ENCODE peak calls at places on chromosomes 13 and 19, in four cellular contexts. U is transverse colon, J is GM12878, C is vagina. V is an unnamed sample. For H3K27me3, the result is how much of the 10 kb centered on the place peaks cover.

GRCh38 chr13:106104281-106104901 is 431.1 kb downstream of the EFNB2 start:
- DNase-seq in C (no peak), U (no peak), J (no peak), V (no peak)

GRCh38 chr13:98274921-98275487 is 97.9 kb upstream of the RNF113B start:
- DNase-seq in C (no peak), U (no peak), J (no peak), V (no peak)

GRCh38 chr13:22592515-22592914 is 588.3 kb upstream of the SGCG start:
- DNase-seq in U (no peak), C (no peak), J (no peak), V (no peak)

GRCh38 chr19:940591-941291 is 14.9 kb downstream of the ARID3A start:
- DNase-seq in C (no peak), U (peak), J (no peak), V (peak)

GRCh38 chr13:86681223-86681622 is 882.0 kb upstream of the SLITRK6 start:
- DNase-seq in U (no peak), J (no peak), C (no peak), V (no peak)

GRCh38 chr13:113152894-113153809 is 5.3 kb upstream of the PROZ start:
- DNase-seq in C (peak), U (peak), J (no peak), V (peak)

GRCh38 chr19:38917921-38918491 is 6.0 kb upstream of the CCER2 start:
- DNase-seq in U (no peak), C (no peak), J (no peak), V (peak)

GRCh38 chr19:49808762-49809154 is 4.3 kb downstream of the FUZ start:
- DNase-seq in U (peak), C (no peak), J (no peak), V (peak)

GRCh38 chr13:24071016-24071415 is 89.5 kb upstream of the SPATA13 start:
- DNase-seq in J (no peak), U (no peak), C (no peak), V (no peak)

GRCh38 chr13:76758738-76759137 is 127.5 kb downstream of the KCTD12 start:
- DNase-seq in C (no peak), U (no peak), J (no peak), V (no peak)

GRCh38 chr13:77737583-77738200 is 40.2 kb downstream of the SLAIN1 start:
- DNase-seq in C (no peak), U (no peak), J (no peak), V (no peak)

GRCh38 chr19:7099597-7099921 is 30.1 kb downstream of the ZNF557 start:
- DNase-seq in U (no peak), C (no peak), J (no peak), V (no peak)

GRCh38 chr19:27705896-27706295 is 1507.1 kb downstream of the UQCRFS1 start:
- DNase-seq in U (no peak), C (no peak), J (no peak), V (no peak)

GRCh38 chr13:75705395-75705794 is 69.3 kb downstream of the LMO7 start:
- DNase-seq in U (no peak), J (no peak), C (no peak), V (no peak)

GRCh38 chr13:66780814-66781213 is 449.3 kb downstream of the PCDH9 start:
- DNase-seq in U (no peak), J (no peak), C (no peak), V (no peak)

GRCh38 chr13:42707003-42707402 is 74.4 kb upstream of the FAM216B start:
- DNase-seq in C (no peak), U (no peak), J (no peak), V (no peak)

GRCh38 chr19:46963093-46963734 is 56.4 kb upstream of the NPAS1 start:
- DNase-seq in U (no peak), J (no peak), C (no peak), V (no peak)

GRCh38 chr19:50514346-50515167 is 844 bp upstream of the ASPDH start:
- DNase-seq in J (no peak), U (no peak), C (no peak), V (peak)

GRCh38 chr19:41994521-41994971 is 516 bp upstream of the ATP1A3 start:
- DNase-seq in J (no peak), U (no peak), C (no peak), V (no peak)

GRCh38 chr19:35179830-35180229 is 25.3 kb downstream of the FXYD5 start:
- DNase-seq in J (no peak), U (no peak), C (no peak), V (no peak)

GRCh38 chr13:50386527-50387123 is 371.4 kb downstream of the KCNRG start:
- DNase-seq in J (no peak), U (no peak), C (no peak), V (no peak)

GRCh38 chr19:35098413-35099049 is 17.1 kb upstream of the FXYD3 start:
- DNase-seq in J (no peak), C (no peak), U (no peak), V (no peak)

GRCh38 chr13:71880753-71881541 is 13.9 kb upstream of the DACH1 start:
- DNase-seq in U (no peak), J (no peak), C (no peak), V (no peak)

GRCh38 chr19:12365094-12365371 is 450 bp downstream of the ZNF442 start:
- DNase-seq in U (peak), C (no peak), J (no peak), V (no peak)

GRCh38 chr13:52025475-52026245 is 1.2 kb downstream of the UTP14C start:
- DNase-seq in J (no peak), C (no peak), U (no peak), V (no peak)

GRCh38 chr13:77952276-77952675 is 33.6 kb upstream of the EDNRB start:
- DNase-seq in J (no peak), C (no peak), U (no peak), V (no peak)

GRCh38 chr19:7772752-7773291 is 9.8 kb downstream of the CLEC4M start:
- DNase-seq in U (no peak), J (peak), C (no peak), V (no peak)

DNA sequence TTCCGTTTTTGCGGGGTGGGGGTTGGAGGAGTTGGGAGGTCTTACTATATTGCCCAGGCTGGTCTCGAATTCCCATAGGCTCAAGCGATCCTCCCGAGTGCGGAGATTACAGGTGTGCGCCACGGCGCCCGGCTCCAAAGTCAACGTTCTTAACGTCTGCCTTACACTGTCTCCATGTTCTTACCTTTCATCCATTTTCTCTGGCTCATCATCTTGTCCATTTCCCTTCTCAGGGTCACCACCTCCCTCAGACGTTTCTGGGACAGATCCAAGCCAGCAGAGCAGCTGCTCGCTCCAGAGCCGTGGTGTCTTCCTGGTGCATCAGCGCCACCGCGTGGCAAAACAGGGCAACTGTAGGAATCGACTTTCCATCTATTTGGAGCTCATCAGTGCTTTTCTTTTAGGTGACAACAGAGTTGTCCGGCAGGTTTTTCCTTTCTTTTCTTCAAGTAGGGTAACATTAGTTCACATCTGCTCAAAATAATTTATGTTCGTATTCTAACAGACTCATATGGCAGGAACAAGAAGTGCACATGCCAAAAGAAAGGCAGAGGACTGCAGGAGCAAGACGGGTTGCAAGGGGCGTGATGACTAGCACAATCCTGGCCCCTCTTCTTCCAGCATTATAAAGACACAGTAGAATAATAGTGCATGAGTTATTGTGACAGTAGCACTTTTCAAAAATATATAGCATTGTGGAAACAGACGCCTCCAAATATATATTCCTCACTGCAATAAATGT is 103.1 kb upstream of the ABCC4 start:
- DNase-seq in J (peak), U (peak), C (no peak), V (peak)
- H3K4me3 ChIP-seq in J (peak), U (peak), C (peak), V (peak)

GRCh38 chr13:101767096-101767495 is 314.6 kb downstream of the ITGBL1 start:
- DNase-seq in U (no peak), J (no peak), C (no peak), V (no peak)
- H3K27me3 ChIP-seq in U (under half), J (under half), C (under half), V (under half)

DNA sequence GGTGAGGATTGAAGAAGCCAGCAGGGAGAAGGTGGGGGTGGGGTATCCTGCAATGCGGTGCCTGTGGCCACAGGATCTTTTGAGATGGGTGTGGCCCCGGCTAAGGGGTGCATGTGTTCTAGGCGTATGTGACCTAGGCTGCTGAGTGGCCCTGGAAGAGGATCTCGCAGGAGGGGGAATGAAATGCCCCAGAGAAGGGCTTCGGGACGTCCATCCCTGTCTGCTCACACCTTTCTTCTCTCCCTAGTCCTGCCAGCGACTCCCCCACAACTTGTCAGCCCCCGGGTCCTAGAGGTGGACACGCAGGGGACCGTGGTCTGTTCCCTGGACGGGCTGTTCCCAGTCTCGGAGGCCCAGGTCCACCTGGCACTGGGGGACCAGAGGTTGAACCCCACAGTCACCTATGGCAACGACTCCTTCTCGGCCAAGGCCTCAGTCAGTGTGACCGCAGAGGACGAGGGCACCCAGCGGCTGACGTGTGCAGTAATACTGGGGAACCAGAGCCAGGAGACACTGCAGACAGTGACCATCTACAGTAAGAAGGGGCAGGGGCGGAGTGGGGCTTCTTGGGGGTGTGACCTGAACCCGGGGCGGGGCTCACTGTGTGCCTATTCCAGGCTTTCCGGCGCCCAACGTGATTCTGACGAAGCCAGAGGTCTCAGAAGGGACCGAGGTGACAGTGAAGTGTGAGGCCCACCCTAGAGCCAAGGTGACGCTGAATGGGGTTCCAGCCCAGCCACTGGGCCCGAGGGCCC is 2.8 kb upstream of the ICAM4 start:
- DNase-seq in J (no peak), U (no peak), C (no peak), V (no peak)
- TF ChIP-seq POLR2AphosphoS5 in J (peak), U (no peak), C (no peak), V (peak)

GRCh38 chr19:2330255-2330631 is 1.8 kb downstream of the SPPL2B start:
- DNase-seq in U (no peak), C (no peak), J (no peak), V (no peak)

GRCh38 chr19:2330632-2331284 is 2.3 kb downstream of the SPPL2B start:
- DNase-seq in J (no peak), C (no peak), U (peak), V (no peak)

GRCh38 chr19:2333027-2333806 is 4.7 kb downstream of the SPPL2B start:
- DNase-seq in J (no peak), U (peak), C (no peak), V (peak)

GRCh38 chr19:2332341-2333026 is 4.0 kb downstream of the SPPL2B start:
- DNase-seq in C (no peak), J (peak), U (peak), V (peak)

GRCh38 chr19:2331601-2332246 is 3.2 kb downstream of the SPPL2B start:
- DNase-seq in U (no peak), C (no peak), J (no peak), V (no peak)
- H3K4me3 ChIP-seq in U (no peak), C (no peak), J (peak), V (no peak)

GRCh38 chr19:40608957-40609356 is 7.8 kb downstream of the LTBP4 start:
- DNase-seq in C (no peak), U (no peak), J (no peak), V (no peak)
- H3K27me3 ChIP-seq in C (under half), U (under half), J (under half), V (half or more)

DNA sequence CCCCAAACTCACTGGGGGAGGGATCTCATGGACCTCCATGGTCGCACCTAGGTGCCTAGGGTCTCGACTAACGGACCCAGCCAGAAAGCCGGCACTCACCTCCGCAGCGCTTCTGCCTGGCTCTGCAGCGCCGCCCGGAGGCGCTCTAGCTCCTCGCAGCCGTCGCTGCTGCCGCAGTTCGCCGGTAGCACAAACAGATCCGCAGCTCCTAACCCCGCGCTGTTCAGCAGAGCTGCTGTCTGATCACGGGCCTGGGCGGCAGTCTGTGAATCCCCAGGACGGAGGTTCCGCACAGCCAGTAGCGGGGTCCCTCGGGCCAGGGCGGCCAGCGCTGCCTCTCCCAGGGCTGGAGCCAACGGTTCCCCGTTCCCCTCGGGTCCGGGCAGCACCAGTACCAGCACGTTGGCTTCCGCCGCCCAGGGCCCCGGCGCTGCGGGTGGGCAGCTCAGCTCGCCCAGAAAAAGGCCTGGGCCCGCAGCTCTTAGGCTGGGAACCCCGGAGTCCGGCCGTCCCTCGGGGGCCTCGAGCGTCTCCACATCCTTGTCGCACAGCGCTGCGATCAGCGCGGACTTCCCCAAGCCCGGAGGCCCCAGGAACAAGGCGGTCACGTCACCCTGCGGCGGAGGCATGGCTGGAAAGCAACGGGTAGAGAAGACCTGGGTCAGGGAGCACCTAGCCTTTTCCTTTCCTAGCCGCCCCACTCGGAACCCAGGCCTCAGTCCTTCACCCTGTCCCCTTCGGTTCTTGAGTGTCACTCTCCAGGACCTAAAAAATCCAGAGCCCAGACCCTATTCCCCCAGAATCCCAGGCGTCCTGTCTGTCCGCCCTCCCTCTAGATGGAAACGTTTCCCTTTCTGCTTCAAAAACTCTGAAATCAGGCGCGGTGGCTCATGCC is 977 bp downstream of the IRGQ start:
- DNase-seq in J (no peak), C (no peak), U (peak), V (peak)
- TF ChIP-seq POLR2AphosphoS5 in J (peak), C (no peak), U (no peak), V (peak)

GRCh38 chr19:48718711-48719231 is 754 bp downstream of the MAMSTR start:
- DNase-seq in J (no peak), U (no peak), C (no peak), V (no peak)
- H3K4me3 ChIP-seq in J (no peak), U (no peak), C (no peak), V (no peak)

DNA sequence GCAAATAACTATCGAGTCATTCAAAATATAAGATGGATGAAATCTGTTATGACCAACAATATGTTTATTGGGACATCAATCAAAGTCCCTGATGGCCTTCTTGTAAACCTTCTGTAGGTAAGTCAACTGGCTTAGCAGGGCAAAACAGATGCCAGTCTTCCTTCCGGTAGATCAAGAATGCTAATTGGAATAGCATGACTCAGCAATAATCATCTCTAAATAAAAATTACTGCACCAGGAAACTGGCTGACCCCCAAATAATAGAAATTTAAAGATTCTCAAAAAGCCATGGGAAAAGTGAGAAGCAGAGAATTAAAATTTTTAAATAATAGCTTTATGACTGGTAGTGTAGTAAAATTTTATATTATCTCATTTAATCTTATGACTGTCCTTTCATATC is 1005.4 kb downstream of the OLFM4 start:
- DNase-seq in J (no peak), C (no peak), U (no peak), V (no peak)
- H3K27me3 ChIP-seq in J (under half), C (under half), U (under half), V (under half)